ENCODE peak calls at places on chromosomes 6 and 20, in nine cellular contexts. One of them, this sample, is unnamed.

GRCh38 chr6:170159040-170159965 is 131.6 kb downstream of the DLL1 start:
- DNase-seq in CD8-positive, alpha-beta memory T cell: no peak
- DNase-seq in heart right ventricle: no peak
- DNase-seq in brain microvascular endothelial cell: no peak
- DNase-seq in cardiac fibroblast: no peak
- DNase-seq in psoas muscle: no peak
- DNase-seq in effector memory CD4-positive, alpha-beta T cell: no peak
- DNase-seq in gastrocnemius medialis: no peak
- DNase-seq in lower lobe of right lung: peak; percentile 46
- DNase-seq in this sample: no peak

GRCh38 chr6:93419304-93420162 is at the start of gene EPHA7:
- DNase-seq in CD8-positive, alpha-beta memory T cell: no peak
- DNase-seq in heart right ventricle: peak; percentile 92
- DNase-seq in brain microvascular endothelial cell: peak; percentile 95
- DNase-seq in cardiac fibroblast: peak; percentile 81
- DNase-seq in psoas muscle: peak; percentile 91
- DNase-seq in effector memory CD4-positive, alpha-beta T cell: no peak
- DNase-seq in gastrocnemius medialis: peak; percentile 65
- DNase-seq in lower lobe of right lung: peak; percentile 89
- DNase-seq in this sample: peak; percentile 98

GRCh38 chr20:57779401-57780003 is 69.7 kb upstream of the PMEPA1 start:
- DNase-seq in CD8-positive, alpha-beta memory T cell: no peak
- DNase-seq in heart right ventricle: no peak
- DNase-seq in brain microvascular endothelial cell: no peak
- DNase-seq in cardiac fibroblast: no peak
- DNase-seq in psoas muscle: no peak
- DNase-seq in effector memory CD4-positive, alpha-beta T cell: no peak
- DNase-seq in gastrocnemius medialis: no peak
- DNase-seq in lower lobe of right lung: no peak
- DNase-seq in this sample: no peak

GRCh38 chr6:157488635-157489226 is 107.7 kb downstream of the ZDHHC14 start:
- DNase-seq in CD8-positive, alpha-beta memory T cell: no peak
- DNase-seq in heart right ventricle: no peak
- DNase-seq in brain microvascular endothelial cell: no peak
- DNase-seq in cardiac fibroblast: no peak
- DNase-seq in psoas muscle: no peak
- DNase-seq in effector memory CD4-positive, alpha-beta T cell: no peak
- DNase-seq in gastrocnemius medialis: no peak
- DNase-seq in lower lobe of right lung: no peak
- DNase-seq in this sample: no peak

GRCh38 chr6:133503330-133503729 is 262.2 kb downstream of the EYA4 start:
- DNase-seq in CD8-positive, alpha-beta memory T cell: no peak
- DNase-seq in heart right ventricle: no peak
- DNase-seq in brain microvascular endothelial cell: no peak
- DNase-seq in cardiac fibroblast: peak; percentile 6
- DNase-seq in psoas muscle: no peak
- DNase-seq in effector memory CD4-positive, alpha-beta T cell: no peak
- DNase-seq in gastrocnemius medialis: no peak
- DNase-seq in lower lobe of right lung: no peak
- DNase-seq in this sample: peak; percentile 79

GRCh38 chr20:51560550-51561307 is 18.2 kb upstream of the NFATC2 start:
- DNase-seq in CD8-positive, alpha-beta memory T cell: no peak
- DNase-seq in heart right ventricle: no peak
- DNase-seq in brain microvascular endothelial cell: no peak
- DNase-seq in cardiac fibroblast: no peak
- DNase-seq in psoas muscle: no peak
- DNase-seq in effector memory CD4-positive, alpha-beta T cell: no peak
- DNase-seq in gastrocnemius medialis: no peak
- DNase-seq in lower lobe of right lung: no peak
- DNase-seq in this sample: no peak

GRCh38 chr6:37371158-37372083 is 17.6 kb downstream of the RNF8 start:
- DNase-seq in CD8-positive, alpha-beta memory T cell: no peak
- DNase-seq in heart right ventricle: no peak
- DNase-seq in brain microvascular endothelial cell: no peak
- DNase-seq in cardiac fibroblast: no peak
- DNase-seq in psoas muscle: no peak
- DNase-seq in effector memory CD4-positive, alpha-beta T cell: no peak
- DNase-seq in gastrocnemius medialis: no peak
- DNase-seq in lower lobe of right lung: no peak
- DNase-seq in this sample: no peak

GRCh38 chr20:20353574-20353973 is 14.3 kb upstream of the INSM1 start:
- DNase-seq in CD8-positive, alpha-beta memory T cell: no peak
- DNase-seq in heart right ventricle: no peak
- DNase-seq in brain microvascular endothelial cell: no peak
- DNase-seq in cardiac fibroblast: no peak
- DNase-seq in psoas muscle: no peak
- DNase-seq in effector memory CD4-positive, alpha-beta T cell: no peak
- DNase-seq in gastrocnemius medialis: no peak
- DNase-seq in lower lobe of right lung: no peak
- DNase-seq in this sample: no peak

GRCh38 chr6:111361648-111362047 is 121.4 kb downstream of the REV3L start:
- DNase-seq in CD8-positive, alpha-beta memory T cell: no peak
- DNase-seq in heart right ventricle: peak; percentile 38
- DNase-seq in brain microvascular endothelial cell: peak; percentile 54
- DNase-seq in cardiac fibroblast: peak; percentile 63
- DNase-seq in psoas muscle: no peak
- DNase-seq in effector memory CD4-positive, alpha-beta T cell: no peak
- DNase-seq in gastrocnemius medialis: no peak
- DNase-seq in lower lobe of right lung: peak; percentile 37
- DNase-seq in this sample: peak; percentile 67

GRCh38 chr6:15577550-15578171 is 85.2 kb downstream of the DTNBP1 start:
- DNase-seq in CD8-positive, alpha-beta memory T cell: no peak
- DNase-seq in heart right ventricle: no peak
- DNase-seq in brain microvascular endothelial cell: no peak
- DNase-seq in cardiac fibroblast: no peak
- DNase-seq in psoas muscle: no peak
- DNase-seq in effector memory CD4-positive, alpha-beta T cell: no peak
- DNase-seq in gastrocnemius medialis: no peak
- DNase-seq in lower lobe of right lung: no peak
- DNase-seq in this sample: no peak

GRCh38 chr6:24788031-24788665 is 10.6 kb downstream of the ARMH2 start:
- DNase-seq in CD8-positive, alpha-beta memory T cell: no peak
- DNase-seq in heart right ventricle: no peak
- DNase-seq in brain microvascular endothelial cell: peak; percentile 29
- DNase-seq in cardiac fibroblast: peak; percentile 46
- DNase-seq in psoas muscle: no peak
- DNase-seq in effector memory CD4-positive, alpha-beta T cell: no peak
- DNase-seq in gastrocnemius medialis: no peak
- DNase-seq in lower lobe of right lung: no peak
- DNase-seq in this sample: no peak

GRCh38 chr20:25285091-25285647 is 37.3 kb downstream of the PYGB start:
- DNase-seq in CD8-positive, alpha-beta memory T cell: no peak
- DNase-seq in heart right ventricle: peak; percentile 4
- DNase-seq in brain microvascular endothelial cell: no peak
- DNase-seq in cardiac fibroblast: no peak
- DNase-seq in psoas muscle: no peak
- DNase-seq in effector memory CD4-positive, alpha-beta T cell: no peak
- DNase-seq in gastrocnemius medialis: no peak
- DNase-seq in lower lobe of right lung: peak; percentile 38
- DNase-seq in this sample: peak; percentile 17

GRCh38 chr6:81694855-81695254 is 57.6 kb downstream of the TENT5A start:
- DNase-seq in CD8-positive, alpha-beta memory T cell: no peak
- DNase-seq in heart right ventricle: no peak
- DNase-seq in brain microvascular endothelial cell: no peak
- DNase-seq in cardiac fibroblast: no peak
- DNase-seq in psoas muscle: no peak
- DNase-seq in effector memory CD4-positive, alpha-beta T cell: no peak
- DNase-seq in gastrocnemius medialis: no peak
- DNase-seq in lower lobe of right lung: no peak
- DNase-seq in this sample: no peak
- H3K4me3 ChIP-seq in CD8-positive, alpha-beta memory T cell: no peak overlapping the region
- H3K4me3 ChIP-seq in heart right ventricle: no peak overlapping the region
- H3K4me3 ChIP-seq in brain microvascular endothelial cell: no peak overlapping the region
- H3K4me3 ChIP-seq in cardiac fibroblast: no peak overlapping the region
- H3K4me3 ChIP-seq in psoas muscle: no peak overlapping the region
- H3K4me3 ChIP-seq in effector memory CD4-positive, alpha-beta T cell: no peak overlapping the region
- H3K4me3 ChIP-seq in gastrocnemius medialis: no peak overlapping the region
- H3K4me3 ChIP-seq in lower lobe of right lung: no peak overlapping the region
- H3K4me3 ChIP-seq in this sample: no peak overlapping the region

GRCh38 chr6:108168980-108169800 is 3.4 kb downstream of the NR2E1 start:
- DNase-seq in CD8-positive, alpha-beta memory T cell: no peak
- DNase-seq in heart right ventricle: no peak
- DNase-seq in brain microvascular endothelial cell: no peak
- DNase-seq in cardiac fibroblast: no peak
- DNase-seq in psoas muscle: no peak
- DNase-seq in effector memory CD4-positive, alpha-beta T cell: no peak
- DNase-seq in gastrocnemius medialis: no peak
- DNase-seq in lower lobe of right lung: no peak
- DNase-seq in this sample: peak; percentile 51
- H3K4me3 ChIP-seq in CD8-positive, alpha-beta memory T cell: peak overlapping the region; percentile 32
- H3K4me3 ChIP-seq in heart right ventricle: peak overlapping the region; percentile 19
- H3K4me3 ChIP-seq in brain microvascular endothelial cell: no peak overlapping the region
- H3K4me3 ChIP-seq in cardiac fibroblast: no peak overlapping the region
- H3K4me3 ChIP-seq in psoas muscle: peak overlapping the region; percentile 52
- H3K4me3 ChIP-seq in effector memory CD4-positive, alpha-beta T cell: peak overlapping the region; percentile 37
- H3K4me3 ChIP-seq in gastrocnemius medialis: peak overlapping the region; percentile 28
- H3K4me3 ChIP-seq in lower lobe of right lung: peak overlapping the region; percentile 33
- H3K4me3 ChIP-seq in this sample: peak overlapping the region; percentile 11

DNA sequence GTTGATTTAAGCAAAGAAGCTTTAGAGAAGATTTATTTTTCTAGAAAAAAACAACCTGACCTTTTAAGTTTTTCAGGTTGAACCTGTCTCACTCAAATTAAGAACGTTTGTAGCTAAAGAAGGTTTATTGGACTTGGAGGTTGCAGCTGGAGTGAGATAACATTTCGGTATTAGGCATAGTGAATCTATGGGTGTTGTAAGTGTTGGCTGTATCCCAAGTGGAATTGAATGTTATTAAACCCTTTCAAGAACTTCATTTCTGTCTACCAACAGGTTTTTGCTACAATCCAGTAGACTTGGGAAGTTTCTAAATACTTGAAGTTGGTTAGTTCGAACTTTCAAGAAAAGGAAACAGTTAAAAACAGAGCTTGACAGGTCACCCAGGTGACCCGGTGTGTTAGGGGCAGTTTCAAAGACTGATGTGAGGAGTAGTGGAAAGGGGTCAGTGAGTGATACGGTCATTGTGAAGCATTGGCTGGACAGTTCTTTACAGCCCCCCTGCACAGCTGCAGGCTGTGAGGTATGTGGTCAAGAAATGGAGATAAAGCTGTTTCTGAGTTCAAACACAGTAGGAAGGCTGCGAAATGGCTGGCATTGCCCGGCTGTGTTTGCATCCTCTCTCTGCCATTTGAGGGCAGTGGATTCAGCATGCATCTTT is 2.5 kb upstream of the TBCC start:
- DNase-seq in CD8-positive, alpha-beta memory T cell: no peak
- DNase-seq in heart right ventricle: no peak
- DNase-seq in brain microvascular endothelial cell: no peak
- DNase-seq in cardiac fibroblast: no peak
- DNase-seq in psoas muscle: no peak
- DNase-seq in effector memory CD4-positive, alpha-beta T cell: no peak
- DNase-seq in gastrocnemius medialis: no peak
- DNase-seq in lower lobe of right lung: no peak
- DNase-seq in this sample: no peak
- H3K4me3 ChIP-seq in CD8-positive, alpha-beta memory T cell: no peak overlapping the region
- H3K4me3 ChIP-seq in heart right ventricle: no peak overlapping the region
- H3K4me3 ChIP-seq in brain microvascular endothelial cell: no peak overlapping the region
- H3K4me3 ChIP-seq in cardiac fibroblast: no peak overlapping the region
- H3K4me3 ChIP-seq in psoas muscle: peak overlapping the region; percentile 97
- H3K4me3 ChIP-seq in effector memory CD4-positive, alpha-beta T cell: peak overlapping the region; percentile 13
- H3K4me3 ChIP-seq in gastrocnemius medialis: no peak overlapping the region
- H3K4me3 ChIP-seq in lower lobe of right lung: peak overlapping the region; percentile 96
- H3K4me3 ChIP-seq in this sample: peak overlapping the region; percentile 98

DNA sequence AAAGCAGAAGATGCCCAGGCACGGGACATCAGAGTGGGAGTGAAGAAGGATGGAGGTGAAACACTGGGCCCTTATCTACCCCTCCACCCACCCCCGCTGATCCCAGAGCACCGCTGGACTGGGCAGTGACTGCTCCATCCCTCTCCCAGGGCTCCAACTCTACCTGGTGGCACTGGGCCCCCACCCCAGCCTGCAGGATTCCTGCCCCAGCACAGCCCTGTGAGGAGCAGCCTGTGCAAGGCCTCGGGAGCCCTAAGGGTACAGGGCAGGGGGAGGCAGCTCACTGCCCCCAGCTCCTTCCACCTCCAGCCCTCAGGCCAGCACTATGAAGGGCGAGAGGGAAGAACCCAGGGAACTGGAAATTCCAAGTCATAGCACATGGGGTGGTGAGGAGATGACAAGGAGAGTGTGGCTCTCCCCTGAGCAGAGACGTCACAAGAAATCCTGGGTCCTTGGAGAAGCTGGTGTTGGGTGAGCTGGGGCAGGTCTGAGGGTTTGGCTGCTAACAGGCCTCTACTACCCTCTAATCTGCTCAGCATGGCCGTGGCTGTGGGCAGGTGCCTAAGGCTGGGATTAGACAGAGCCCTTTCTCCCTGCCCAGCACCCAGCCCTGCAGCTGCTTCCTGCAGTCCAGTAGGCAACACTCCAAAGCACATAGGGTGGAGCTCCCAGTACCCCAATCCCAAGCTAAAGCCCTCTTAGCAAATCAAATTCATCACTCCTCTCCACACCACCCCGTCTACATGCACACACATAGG is 3.5 kb downstream of the CST3 start:
- DNase-seq in CD8-positive, alpha-beta memory T cell: no peak
- DNase-seq in heart right ventricle: no peak
- DNase-seq in brain microvascular endothelial cell: no peak
- DNase-seq in cardiac fibroblast: no peak
- DNase-seq in psoas muscle: no peak
- DNase-seq in effector memory CD4-positive, alpha-beta T cell: no peak
- DNase-seq in gastrocnemius medialis: no peak
- DNase-seq in lower lobe of right lung: no peak
- DNase-seq in this sample: no peak
- H3K4me3 ChIP-seq in CD8-positive, alpha-beta memory T cell: no peak overlapping the region
- H3K4me3 ChIP-seq in heart right ventricle: no peak overlapping the region
- H3K4me3 ChIP-seq in brain microvascular endothelial cell: no peak overlapping the region
- H3K4me3 ChIP-seq in cardiac fibroblast: no peak overlapping the region
- H3K4me3 ChIP-seq in psoas muscle: peak overlapping the region; percentile 99
- H3K4me3 ChIP-seq in effector memory CD4-positive, alpha-beta T cell: no peak overlapping the region
- H3K4me3 ChIP-seq in gastrocnemius medialis: no peak overlapping the region
- H3K4me3 ChIP-seq in lower lobe of right lung: no peak overlapping the region
- H3K4me3 ChIP-seq in this sample: no peak overlapping the region

DNA sequence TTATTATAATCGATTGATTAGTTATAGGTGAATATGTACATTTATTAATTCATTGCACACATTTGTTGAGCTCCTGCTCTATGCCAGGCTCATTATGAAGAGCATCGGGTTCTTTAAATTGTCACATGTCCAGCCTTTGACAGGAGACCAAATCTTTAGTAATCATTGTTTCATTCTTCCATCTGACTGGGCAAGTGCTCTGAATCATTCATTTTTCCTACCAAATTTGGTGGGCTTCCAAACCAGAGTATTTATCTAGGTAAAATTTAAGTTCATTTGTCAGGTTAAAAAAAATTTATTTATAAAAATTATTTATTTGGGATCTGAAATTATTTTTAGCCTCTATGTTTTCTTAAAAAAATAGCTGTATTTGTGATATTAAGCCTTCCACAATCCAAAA is 404.9 kb upstream of the MMS22L start:
- DNase-seq in CD8-positive, alpha-beta memory T cell: no peak
- DNase-seq in heart right ventricle: no peak
- DNase-seq in brain microvascular endothelial cell: no peak
- DNase-seq in cardiac fibroblast: no peak
- DNase-seq in psoas muscle: no peak
- DNase-seq in effector memory CD4-positive, alpha-beta T cell: no peak
- DNase-seq in gastrocnemius medialis: no peak
- DNase-seq in lower lobe of right lung: no peak
- DNase-seq in this sample: no peak
- H3K4me3 ChIP-seq in CD8-positive, alpha-beta memory T cell: no peak overlapping the region
- H3K4me3 ChIP-seq in heart right ventricle: no peak overlapping the region
- H3K4me3 ChIP-seq in brain microvascular endothelial cell: no peak overlapping the region
- H3K4me3 ChIP-seq in cardiac fibroblast: no peak overlapping the region
- H3K4me3 ChIP-seq in psoas muscle: no peak overlapping the region
- H3K4me3 ChIP-seq in effector memory CD4-positive, alpha-beta T cell: no peak overlapping the region
- H3K4me3 ChIP-seq in gastrocnemius medialis: no peak overlapping the region
- H3K4me3 ChIP-seq in lower lobe of right lung: no peak overlapping the region
- H3K4me3 ChIP-seq in this sample: no peak overlapping the region

GRCh38 chr6:18122128-18123093 is at the start of gene NHLRC1:
- DNase-seq in CD8-positive, alpha-beta memory T cell: peak; percentile 56
- DNase-seq in heart right ventricle: peak; percentile 87
- DNase-seq in brain microvascular endothelial cell: peak; percentile 80
- DNase-seq in cardiac fibroblast: peak; percentile 91
- DNase-seq in psoas muscle: peak; percentile 92
- DNase-seq in effector memory CD4-positive, alpha-beta T cell: peak; percentile 38
- DNase-seq in gastrocnemius medialis: peak; percentile 85
- DNase-seq in lower lobe of right lung: peak; percentile 94
- DNase-seq in this sample: peak; percentile 94
- H3K4me3 ChIP-seq in CD8-positive, alpha-beta memory T cell: peak within 1 kb of the TSS; percentile 43
- H3K4me3 ChIP-seq in heart right ventricle: peak within 1 kb of the TSS; percentile 48
- H3K4me3 ChIP-seq in brain microvascular endothelial cell: peak within 1 kb of the TSS; percentile 56
- H3K4me3 ChIP-seq in cardiac fibroblast: peak within 1 kb of the TSS; percentile 65
- H3K4me3 ChIP-seq in psoas muscle: peak within 1 kb of the TSS; percentile 73
- H3K4me3 ChIP-seq in effector memory CD4-positive, alpha-beta T cell: peak within 1 kb of the TSS; percentile 56
- H3K4me3 ChIP-seq in gastrocnemius medialis: peak within 1 kb of the TSS; percentile 62
- H3K4me3 ChIP-seq in lower lobe of right lung: peak within 1 kb of the TSS; percentile 66
- H3K4me3 ChIP-seq in this sample: peak within 1 kb of the TSS; percentile 51

This sample was measured in A673.